ENCODE peak calls at places on chromosome 3, in four cellular contexts. One of them, this sample, is unnamed.

GRCh38 chr3:52845691-52846426 is 11.0 kb upstream of the MUSTN1 start:
- DNase-seq in PC-3: no peak
- DNase-seq in GM10248: no peak
- DNase-seq in GM13976: no peak
- DNase-seq in this sample: peak; percentile 39

GRCh38 chr3:5151586-5151985 is 29.5 kb downstream of the ARL8B start:
- DNase-seq in PC-3: no peak
- DNase-seq in GM13976: no peak
- DNase-seq in GM10248: no peak
- DNase-seq in this sample: no peak

GRCh38 chr3:35201221-35201620 is 438.1 kb upstream of the ARPP21 start:
- DNase-seq in GM13976: no peak
- DNase-seq in GM10248: no peak
- DNase-seq in PC-3: no peak
- DNase-seq in this sample: no peak

GRCh38 chr3:177646749-177647148 is 449.5 kb upstream of the TBL1XR1 start:
- DNase-seq in PC-3: no peak
- DNase-seq in GM10248: no peak
- DNase-seq in GM13976: no peak
- DNase-seq in this sample: peak; percentile 61

GRCh38 chr3:21654662-21655061 is 96.3 kb downstream of the ZNF385D start:
- DNase-seq in PC-3: peak; percentile 86
- DNase-seq in GM10248: no peak
- DNase-seq in GM13976: no peak
- DNase-seq in this sample: no peak

GRCh38 chr3:99645277-99646106 is 7.1 kb downstream of the COL8A1 start:
- DNase-seq in PC-3: peak; percentile 58
- DNase-seq in GM13976: no peak
- DNase-seq in GM10248: no peak
- DNase-seq in this sample: no peak

GRCh38 chr3:168870892-168871291 is 775.2 kb upstream of the GOLIM4 start:
- DNase-seq in PC-3: peak; percentile 90
- DNase-seq in GM10248: no peak
- DNase-seq in GM13976: no peak
- DNase-seq in this sample: no peak

GRCh38 chr3:188449421-188449820 is 295.5 kb downstream of the LPP start:
- DNase-seq in PC-3: no peak
- DNase-seq in GM10248: no peak
- DNase-seq in GM13976: no peak
- DNase-seq in this sample: no peak

GRCh38 chr3:166498439-166498838 is 661.2 kb upstream of the BCHE start:
- DNase-seq in GM10248: no peak
- DNase-seq in GM13976: no peak
- DNase-seq in PC-3: no peak
- DNase-seq in this sample: no peak

GRCh38 chr3:100500320-100500880 is 8.0 kb downstream of the TMEM45A start:
- DNase-seq in PC-3: peak; percentile 22
- DNase-seq in GM13976: no peak
- DNase-seq in GM10248: no peak
- DNase-seq in this sample: no peak

GRCh38 chr3:137946341-137946973 is 63.5 kb upstream of the CLDN18 start:
- DNase-seq in PC-3: peak; percentile 81
- DNase-seq in GM10248: peak; percentile 53
- DNase-seq in GM13976: peak; percentile 53
- DNase-seq in this sample: peak; percentile 73

GRCh38 chr3:18703798-18704197 is 278.7 kb upstream of the SATB1 start:
- DNase-seq in PC-3: no peak
- DNase-seq in GM13976: no peak
- DNase-seq in GM10248: no peak
- DNase-seq in this sample: no peak

GRCh38 chr3:63096248-63097058 is 181.7 kb upstream of the SYNPR start:
- DNase-seq in GM13976: no peak
- DNase-seq in PC-3: no peak
- DNase-seq in GM10248: no peak
- DNase-seq in this sample: no peak
- TF ChIP-seq CTCF in GM13976: no peak
- TF ChIP-seq CTCF in PC-3: no peak
- TF ChIP-seq CTCF in GM10248: no peak
- TF ChIP-seq CTCF in this sample: no peak

GRCh38 chr3:11643212-11644087 is at the start of gene VGLL4:
- DNase-seq in GM13976: peak; percentile 77
- DNase-seq in PC-3: peak; percentile 86
- DNase-seq in GM10248: peak; percentile 74
- DNase-seq in this sample: peak; percentile 82
- TF ChIP-seq CTCF in GM13976: no peak
- TF ChIP-seq CTCF in PC-3: no peak
- TF ChIP-seq CTCF in GM10248: no peak
- TF ChIP-seq CTCF in this sample: no peak

GRCh38 chr3:174662653-174663052 is 196.5 kb upstream of the NAALADL2 start:
- DNase-seq in GM13976: no peak
- DNase-seq in PC-3: no peak
- DNase-seq in GM10248: no peak
- DNase-seq in this sample: no peak

DNA sequence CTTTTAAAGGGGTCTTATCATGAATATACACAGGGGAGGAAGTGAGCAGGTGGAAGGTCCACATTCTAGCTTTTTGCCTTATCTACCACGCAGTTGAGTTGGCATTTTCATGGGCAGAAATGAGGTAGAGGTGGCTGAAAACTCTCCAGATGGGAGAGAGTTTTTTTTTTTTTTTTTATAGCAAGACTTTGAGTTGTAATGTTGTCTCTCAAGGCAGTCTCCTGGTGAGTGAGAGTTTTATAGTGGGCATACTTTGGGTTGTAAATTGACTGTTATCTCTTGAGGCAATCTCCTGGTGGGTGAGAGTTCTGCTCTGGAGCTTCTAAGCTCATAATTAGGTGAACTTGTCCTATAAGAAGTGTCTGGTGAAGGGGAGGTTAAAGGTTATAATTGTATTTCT is 191.7 kb upstream of the NAALADL2 start:
- DNase-seq in GM10248: no peak
- DNase-seq in GM13976: no peak
- DNase-seq in PC-3: no peak
- DNase-seq in this sample: no peak
- TF ChIP-seq CTCF in GM10248: no peak
- TF ChIP-seq CTCF in GM13976: no peak
- TF ChIP-seq CTCF in PC-3: no peak
- TF ChIP-seq CTCF in this sample: no peak

GRCh38 chr3:47323431-47324277 is 40.9 kb downstream of the KLHL18 start:
- DNase-seq in GM10248: no peak
- DNase-seq in GM13976: no peak
- DNase-seq in PC-3: peak; percentile 88
- DNase-seq in this sample: peak; percentile 4

GRCh38 chr3:47318921-47319320 is 36.2 kb downstream of the KLHL18 start:
- DNase-seq in PC-3: peak; percentile 17
- DNase-seq in GM10248: no peak
- DNase-seq in GM13976: no peak
- DNase-seq in this sample: no peak

GRCh38 chr3:47319952-47320351 is 37.2 kb downstream of the KLHL18 start:
- DNase-seq in PC-3: no peak
- DNase-seq in GM10248: no peak
- DNase-seq in GM13976: no peak
- DNase-seq in this sample: no peak

DNA sequence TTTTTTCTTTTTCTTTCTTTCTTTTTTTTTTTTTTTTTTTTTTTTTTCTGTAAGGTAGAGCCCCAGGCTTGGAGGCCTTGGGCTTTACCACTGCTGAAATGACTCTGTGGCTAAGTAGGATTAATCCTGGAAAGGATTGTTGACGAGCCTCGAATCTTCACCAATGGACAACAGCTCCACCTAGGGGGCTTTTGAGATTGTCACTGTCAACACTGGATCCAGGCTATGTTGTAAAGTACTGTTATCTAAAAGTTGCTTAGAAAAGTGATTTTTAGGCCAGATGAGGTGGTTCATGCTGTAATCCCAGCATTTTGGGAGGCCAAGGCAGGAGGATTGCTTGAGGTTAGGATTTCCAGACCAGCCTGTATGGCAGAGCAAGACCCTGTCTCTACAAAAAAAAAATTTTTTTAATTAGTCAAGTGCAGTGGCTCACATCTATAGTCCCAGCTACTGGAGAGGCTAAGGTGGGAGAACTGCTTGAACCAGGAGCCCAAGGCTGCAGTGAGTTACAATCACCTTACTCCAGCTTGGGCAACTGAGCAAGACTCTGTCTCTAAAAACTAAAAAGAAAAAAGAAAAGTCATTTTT is 41.6 kb downstream of the KLHL18 start:
- DNase-seq in GM13976: peak; percentile 76
- DNase-seq in GM10248: peak; percentile 71
- DNase-seq in PC-3: peak; percentile 90
- DNase-seq in this sample: peak; percentile 58
- TF ChIP-seq CTCF in GM13976: peak; percentile 57
- TF ChIP-seq CTCF in GM10248: peak; percentile 63
- TF ChIP-seq CTCF in PC-3: peak; percentile 80
- TF ChIP-seq CTCF in this sample: peak; percentile 81

GRCh38 chr3:111904376-111905241 is 45.5 kb downstream of the PHLDB2 start:
- DNase-seq in GM13976: no peak
- DNase-seq in GM10248: no peak
- DNase-seq in PC-3: peak; percentile 83
- DNase-seq in this sample: no peak
- TF ChIP-seq CTCF in GM13976: no peak
- TF ChIP-seq CTCF in GM10248: no peak
- TF ChIP-seq CTCF in PC-3: no peak
- TF ChIP-seq CTCF in this sample: no peak

This sample was measured in activated CD8-positive, alpha-beta T cell treated with anti-CD3 and anti-CD28 coated beads for 36 hours.